ENCODE peak calls at places on chromosome 11, in six cellular contexts. A, J, H, K, O and L are unnamed samples.

GRCh38 chr11:34395916-34396555 is 38.2 kb upstream of the ABTB2 start:
- DNase-seq in A (no peak), J (peak), H (no peak), K (no peak), O (no peak), L (no peak)

GRCh38 chr11:17528181-17528691 is 16.0 kb downstream of the USH1C start:
- DNase-seq in A (peak), J (peak), H (peak), K (peak), O (no peak), L (peak)

GRCh38 chr11:69009441-69010211 is 3.4 kb downstream of the MRGPRF start:
- DNase-seq in A (no peak), J (peak), H (no peak), K (no peak), O (no peak), L (no peak)

GRCh38 chr11:111372538-111372937 is 6.5 kb downstream of the POU2AF1 start:
- DNase-seq in A (no peak), J (no peak), H (no peak), K (no peak), O (no peak), L (no peak)

GRCh38 chr11:69296890-69297224 is 2.9 kb downstream of the MYEOV start:
- DNase-seq in A (no peak), J (no peak), H (no peak), K (no peak), O (no peak), L (no peak)

GRCh38 chr11:23653071-23653675 is 792.9 kb upstream of the CCDC179 start:
- DNase-seq in A (no peak), J (no peak), H (no peak), K (no peak), O (no peak), L (no peak)

GRCh38 chr11:66219846-66220565 is 48.4 kb upstream of the RAB1B start:
- DNase-seq in A (no peak), J (no peak), H (no peak), K (no peak), O (no peak), L (no peak)

GRCh38 chr11:38182126-38182907 is 1584.3 kb upstream of the RAG2 start:
- DNase-seq in A (no peak), J (no peak), H (no peak), K (no peak), O (no peak), L (no peak)

GRCh38 chr11:120814531-120815259 is 209.2 kb upstream of the TBCEL start:
- DNase-seq in A (no peak), J (no peak), H (no peak), K (no peak), O (no peak), L (no peak)

GRCh38 chr11:46345881-46346484 is 1.3 kb upstream of the DGKZ start:
- DNase-seq in A (no peak), J (no peak), H (peak), K (no peak), O (no peak), L (no peak)

GRCh38 chr11:3683039-3683438 is 11.9 kb upstream of the CHRNA10 start:
- DNase-seq in A (no peak), J (no peak), H (no peak), K (no peak), O (no peak), L (no peak)

GRCh38 chr11:96254087-96254486 is 88.9 kb downstream of the MAML2 start:
- DNase-seq in A (no peak), J (no peak), H (peak), K (no peak), O (peak), L (no peak)

GRCh38 chr11:14500181-14500651 is 605 bp upstream of the COPB1 start:
- DNase-seq in A (peak), J (peak), H (peak), K (peak), O (peak), L (peak)

GRCh38 chr11:73187854-73188253 is 30.2 kb upstream of the P2RY2 start:
- DNase-seq in A (no peak), J (no peak), H (no peak), K (no peak), O (no peak), L (no peak)

GRCh38 chr11:112612283-112612849 is 348.9 kb upstream of the NCAM1 start:
- DNase-seq in A (no peak), J (no peak), H (no peak), K (no peak), O (no peak), L (no peak)

GRCh38 chr11:27904358-27905055 is 203.4 kb downstream of the KIF18A start:
- DNase-seq in A (no peak), J (peak), H (no peak), K (no peak), O (no peak), L (no peak)

GRCh38 chr11:26522912-26523610 is 49.0 kb downstream of the MUC15 start:
- DNase-seq in A (no peak), J (peak), H (peak), K (no peak), O (no peak), L (peak)

GRCh38 chr11:90849278-90849677 is 626.4 kb upstream of the CHORDC1 start:
- DNase-seq in A (no peak), J (peak), H (no peak), K (no peak), O (no peak), L (no peak)

GRCh38 chr11:56876621-56877312 is 111.9 kb upstream of the OR5AK2 start:
- DNase-seq in A (no peak), J (peak), H (no peak), K (no peak), O (no peak), L (no peak)

GRCh38 chr11:16096336-16096735 is 260.0 kb downstream of the SOX6 start:
- DNase-seq in A (no peak), J (no peak), H (no peak), K (no peak), O (no peak), L (no peak)

GRCh38 chr11:3947084-3947483 is 91.6 kb downstream of the STIM1 start:
- DNase-seq in A (peak), J (no peak), H (peak), K (no peak), O (peak), L (no peak)

GRCh38 chr11:19077965-19078364 is 17.4 kb upstream of the MRGPRX2 start:
- DNase-seq in A (no peak), J (no peak), H (no peak), K (no peak), O (no peak), L (no peak)

GRCh38 chr11:96827164-96827563 is 437.4 kb downstream of the JRKL start:
- DNase-seq in A (no peak), J (peak), H (no peak), K (no peak), O (no peak), L (no peak)

GRCh38 chr11:35944503-35945136 is 758 bp downstream of the LDLRAD3 start:
- DNase-seq in A (no peak), J (no peak), H (no peak), K (no peak), O (no peak), L (no peak)

GRCh38 chr11:70568504-70569172 is 170.3 kb downstream of the CTTN start:
- DNase-seq in A (peak), J (no peak), H (no peak), K (no peak), O (no peak), L (no peak)

GRCh38 chr11:19524171-19524671 is 188.4 kb upstream of the NAV2 start:
- DNase-seq in A (peak), J (no peak), H (no peak), K (peak), O (no peak), L (no peak)

GRCh38 chr11:60193687-60194433 is 11.0 kb upstream of the MS4A6A start:
- DNase-seq in A (no peak), J (peak), H (peak), K (peak), O (peak), L (peak)

GRCh38 chr11:72932132-72932570 is 117.9 kb downstream of the ATG16L2 start:
- DNase-seq in A (no peak), J (no peak), H (no peak), K (no peak), O (no peak), L (no peak)

GRCh38 chr11:114368918-114369680 is 31.2 kb downstream of the C11orf71 start:
- DNase-seq in A (no peak), J (no peak), H (no peak), K (peak), O (no peak), L (no peak)

GRCh38 chr11:30228323-30228884 is 2.4 kb upstream of the FSHB start:
- DNase-seq in A (no peak), J (no peak), H (no peak), K (no peak), O (no peak), L (no peak)
- TF ChIP-seq POLR2A in A (no peak), J (no peak), H (no peak), K (no peak), O (no peak), L (no peak)

GRCh38 chr11:118531597-118532084 is 649 bp downstream of the TMEM25 start:
- DNase-seq in A (peak), J (no peak), H (no peak), K (no peak), O (no peak), L (no peak)

GRCh38 chr11:118528511-118528910 is 1.2 kb downstream of the TTC36 start:
- DNase-seq in A (no peak), J (no peak), H (no peak), K (no peak), O (no peak), L (no peak)

GRCh38 chr11:118529584-118530175 is 1.3 kb upstream of the TMEM25 start:
- DNase-seq in A (no peak), J (no peak), H (no peak), K (no peak), O (no peak), L (no peak)

GRCh38 chr11:118530683-118531596 is at the start of gene TMEM25:
- DNase-seq in A (peak), J (no peak), H (peak), K (peak), O (no peak), L (peak)

DNA sequence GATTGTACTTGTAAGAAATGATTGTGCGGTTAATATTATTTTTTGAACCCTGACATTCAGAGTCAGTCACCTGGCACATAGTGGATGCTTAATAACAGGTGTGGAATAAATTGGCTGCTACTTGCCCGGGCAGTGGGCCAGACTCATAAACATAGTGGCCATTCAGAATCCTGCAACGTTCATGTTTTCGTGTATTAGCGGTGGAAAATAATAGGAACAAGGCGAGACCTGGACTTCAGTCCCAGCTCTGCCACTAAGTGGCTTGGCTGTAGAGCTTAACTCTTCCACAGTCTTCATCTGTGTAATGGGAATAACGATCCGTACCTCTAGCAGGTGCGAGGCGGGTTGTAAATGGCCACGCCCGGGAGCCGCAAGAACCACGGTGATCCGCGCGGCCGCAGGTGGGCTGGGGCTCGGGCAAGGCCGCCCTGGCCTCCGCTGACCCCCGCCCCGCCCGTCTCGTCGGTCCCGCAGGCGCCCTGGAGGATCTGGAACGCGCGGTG is 761 bp upstream of the TMEM25 start:
- DNase-seq in A (peak), J (no peak), H (no peak), K (peak), O (no peak), L (no peak)
- TF ChIP-seq POLR2A in A (no peak), J (no peak), H (no peak), K (no peak), O (no peak), L (no peak)

GRCh38 chr11:1708716-1709115 is 11.7 kb downstream of the KRTAP5-6 start:
- DNase-seq in A (no peak), J (no peak), H (no peak), K (no peak), O (no peak), L (no peak)
- TF ChIP-seq POLR2A in A (no peak), J (no peak), H (no peak), K (no peak), O (no peak), L (no peak)

GRCh38 chr11:65083834-65084597 is at the start of the genes CDCA5 and ZFPL1:
- DNase-seq in A (peak), J (peak), H (peak), K (peak), O (peak), L (peak)
- TF ChIP-seq POLR2A in A (no peak), J (peak), H (peak), K (peak), O (peak), L (peak)

GRCh38 chr11:62574363-62575057 is 819 bp upstream of the EEF1G start:
- DNase-seq in A (peak), J (no peak), H (peak), K (peak), O (no peak), L (no peak)
- TF ChIP-seq POLR2A in A (no peak), J (no peak), H (peak), K (peak), O (peak), L (no peak)

DNA sequence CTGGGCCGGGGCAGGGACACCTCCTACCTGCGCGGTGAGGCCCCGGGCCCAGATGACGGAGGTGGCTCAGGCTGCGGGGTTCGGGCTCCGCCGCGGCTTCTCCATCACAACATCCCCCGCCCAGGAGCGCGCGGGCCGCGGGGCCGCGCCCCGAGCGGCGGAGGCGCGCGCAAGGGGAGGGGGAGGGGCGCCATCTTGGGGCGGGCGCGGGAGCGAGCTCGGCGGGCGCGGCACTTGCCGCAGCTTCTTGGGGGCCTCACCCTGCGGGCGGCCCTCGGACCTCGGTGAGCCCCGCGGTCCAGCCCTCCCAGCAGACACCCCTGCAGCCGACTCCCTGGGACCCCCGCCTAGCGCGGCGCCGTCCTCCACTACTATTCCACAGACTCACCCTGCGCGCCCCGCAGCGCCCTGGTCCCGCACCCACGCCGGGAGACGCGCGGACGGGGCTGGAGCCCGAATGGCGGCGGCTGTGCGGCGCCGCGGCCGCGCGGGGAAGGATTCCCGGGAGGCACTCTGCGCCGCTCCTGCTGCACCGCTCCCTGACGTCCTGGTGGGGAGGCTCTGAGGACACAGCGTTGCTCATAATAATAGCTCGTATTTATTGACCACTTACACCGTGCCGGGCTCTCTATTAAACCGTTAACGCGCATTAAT is at the start of gene APBB1:
- DNase-seq in A (peak), J (peak), H (no peak), K (peak), O (no peak), L (peak)
- TF ChIP-seq POLR2A in A (no peak), J (peak), H (no peak), K (peak), O (peak), L (no peak)

GRCh38 chr11:67352546-67353316 is 615 bp downstream of the POLD4 start:
- DNase-seq in A (peak), J (no peak), H (peak), K (no peak), O (no peak), L (peak)
- TF ChIP-seq POLR2A in A (no peak), J (peak), H (no peak), K (no peak), O (peak), L (no peak)

GRCh38 chr11:64846998-64847666 is 2.7 kb upstream of the CDC42BPG start:
- DNase-seq in A (peak), J (peak), H (peak), K (peak), O (no peak), L (peak)

GRCh38 chr11:64848214-64848778 is 3.8 kb upstream of the CDC42BPG start:
- DNase-seq in A (no peak), J (no peak), H (no peak), K (no peak), O (no peak), L (peak)

GRCh38 chr11:64849600-64850356 is 5.3 kb upstream of the CDC42BPG start:
- DNase-seq in A (no peak), J (no peak), H (no peak), K (no peak), O (no peak), L (no peak)

GRCh38 chr11:64850979-64851567 is 6.6 kb upstream of the CDC42BPG start:
- DNase-seq in A (no peak), J (no peak), H (peak), K (no peak), O (peak), L (no peak)

GRCh38 chr11:64848779-64849599 is 4.5 kb upstream of the CDC42BPG start:
- DNase-seq in A (peak), J (no peak), H (peak), K (peak), O (no peak), L (no peak)
- TF ChIP-seq POLR2A in A (no peak), J (no peak), H (no peak), K (peak), O (peak), L (no peak)

DNA sequence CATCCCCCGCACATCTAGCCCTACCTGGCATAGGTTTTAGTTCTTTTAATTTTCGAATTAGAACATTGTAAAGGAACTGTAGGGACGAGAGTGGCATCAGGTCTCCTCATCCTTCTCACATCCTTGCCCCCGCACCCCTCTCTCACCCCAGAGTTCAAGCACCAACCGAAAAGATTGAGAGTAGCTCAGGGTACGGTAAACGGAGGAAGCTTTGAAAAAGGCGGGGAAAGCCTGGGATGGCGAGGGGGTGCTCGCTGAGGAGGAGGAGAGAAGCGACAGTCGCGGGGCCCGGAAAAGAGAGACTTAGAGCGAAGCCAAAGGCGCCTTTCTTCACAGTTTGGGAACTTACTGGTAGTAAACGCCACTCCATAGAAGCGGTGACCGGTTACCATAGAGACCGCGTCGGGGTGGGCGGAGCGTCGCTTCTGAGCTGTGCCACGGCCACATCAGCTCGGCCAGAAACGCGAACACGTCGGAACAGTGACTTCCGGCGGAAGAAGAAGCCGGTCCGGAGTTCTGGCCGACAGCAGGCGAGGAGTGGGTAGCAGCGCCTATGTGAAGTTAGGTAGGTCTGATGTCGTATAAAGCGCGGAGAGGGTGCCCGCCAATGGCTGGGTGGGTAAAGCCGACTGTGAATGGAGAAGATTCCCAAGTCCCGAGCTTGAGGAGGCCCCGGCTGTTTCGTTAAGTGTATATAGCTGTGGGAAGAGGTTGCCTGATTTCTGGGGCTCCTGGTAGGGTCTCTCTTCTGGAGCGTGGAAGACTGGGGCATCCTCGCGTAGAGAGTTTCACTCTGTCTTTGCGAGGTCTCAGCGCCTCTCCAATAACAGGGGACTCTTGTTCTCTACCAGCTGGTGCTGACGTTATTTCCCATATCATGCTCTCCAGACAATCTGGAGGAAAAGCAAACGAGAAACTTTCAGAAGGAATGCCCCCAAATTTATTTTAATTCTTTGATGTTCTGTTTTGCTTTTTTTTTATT is at the start of the genes DCDC1 and DNAJC24:
- DNase-seq in A (peak), J (peak), H (peak), K (peak), O (peak), L (peak)
- TF ChIP-seq POLR2A in A (no peak), J (peak), H (peak), K (peak), O (peak), L (peak)